ENCODE peak calls at places on chromosomes 16 and 17, in nine cellular contexts. One of them, this sample, is unnamed.

GRCh38 chr16:30581462-30581861 is 4.0 kb downstream of the ZNF785 start:
- DNase-seq in T-helper 17 cell: no peak
- DNase-seq in HS-27A: no peak
- DNase-seq in neural crest cell: no peak
- DNase-seq in stimulated activated CD4-positive, alpha-beta T cell treated with anti-CD3 and anti-CD28 coated beads, Interleukin-12 subunit alpha, Interleukin-12 subunit beta, amount 100 ng/mL, for 24 hours: no peak
- DNase-seq in M059J: no peak
- DNase-seq in OCI-M1: no peak
- DNase-seq in ureter: no peak
- DNase-seq in naive thymus-derived CD8-positive, alpha-beta T cell: no peak
- DNase-seq in this sample: no peak

GRCh38 chr16:23676924-23677480 is 1.7 kb upstream of the PLK1 start:
- DNase-seq in T-helper 17 cell: no peak
- DNase-seq in HS-27A: no peak
- DNase-seq in neural crest cell: no peak
- DNase-seq in stimulated activated CD4-positive, alpha-beta T cell treated with anti-CD3 and anti-CD28 coated beads, Interleukin-12 subunit alpha, Interleukin-12 subunit beta, amount 100 ng/mL, for 24 hours: no peak
- DNase-seq in M059J: no peak
- DNase-seq in OCI-M1: no peak
- DNase-seq in ureter: no peak
- DNase-seq in naive thymus-derived CD8-positive, alpha-beta T cell: no peak
- DNase-seq in this sample: no peak

GRCh38 chr17:82444941-82445521 is 5.5 kb downstream of the CYBC1 start:
- DNase-seq in T-helper 17 cell: no peak
- DNase-seq in HS-27A: no peak
- DNase-seq in neural crest cell: no peak
- DNase-seq in stimulated activated CD4-positive, alpha-beta T cell treated with anti-CD3 and anti-CD28 coated beads, Interleukin-12 subunit alpha, Interleukin-12 subunit beta, amount 100 ng/mL, for 24 hours: no peak
- DNase-seq in M059J: peak; percentile 23
- DNase-seq in OCI-M1: no peak
- DNase-seq in ureter: no peak
- DNase-seq in naive thymus-derived CD8-positive, alpha-beta T cell: no peak
- DNase-seq in this sample: no peak

GRCh38 chr17:78650093-78650715 is 73.0 kb upstream of the DNAH17 start:
- DNase-seq in T-helper 17 cell: no peak
- DNase-seq in HS-27A: no peak
- DNase-seq in neural crest cell: no peak
- DNase-seq in stimulated activated CD4-positive, alpha-beta T cell treated with anti-CD3 and anti-CD28 coated beads, Interleukin-12 subunit alpha, Interleukin-12 subunit beta, amount 100 ng/mL, for 24 hours: no peak
- DNase-seq in M059J: no peak
- DNase-seq in OCI-M1: no peak
- DNase-seq in ureter: no peak
- DNase-seq in naive thymus-derived CD8-positive, alpha-beta T cell: no peak
- DNase-seq in this sample: no peak

GRCh38 chr17:17171186-17171585 is 34.9 kb downstream of the PLD6 start:
- DNase-seq in T-helper 17 cell: no peak
- DNase-seq in HS-27A: no peak
- DNase-seq in neural crest cell: no peak
- DNase-seq in stimulated activated CD4-positive, alpha-beta T cell treated with anti-CD3 and anti-CD28 coated beads, Interleukin-12 subunit alpha, Interleukin-12 subunit beta, amount 100 ng/mL, for 24 hours: no peak
- DNase-seq in M059J: no peak
- DNase-seq in OCI-M1: no peak
- DNase-seq in ureter: no peak
- DNase-seq in naive thymus-derived CD8-positive, alpha-beta T cell: no peak
- DNase-seq in this sample: no peak

GRCh38 chr16:77850637-77851330 is 62.4 kb downstream of the VAT1L start:
- DNase-seq in T-helper 17 cell: no peak
- DNase-seq in HS-27A: no peak
- DNase-seq in neural crest cell: no peak
- DNase-seq in stimulated activated CD4-positive, alpha-beta T cell treated with anti-CD3 and anti-CD28 coated beads, Interleukin-12 subunit alpha, Interleukin-12 subunit beta, amount 100 ng/mL, for 24 hours: no peak
- DNase-seq in M059J: peak; percentile 56
- DNase-seq in OCI-M1: no peak
- DNase-seq in ureter: no peak
- DNase-seq in naive thymus-derived CD8-positive, alpha-beta T cell: no peak
- DNase-seq in this sample: no peak

GRCh38 chr16:50284131-50284911 is 18.0 kb downstream of the ADCY7 start:
- DNase-seq in T-helper 17 cell: no peak
- DNase-seq in HS-27A: no peak
- DNase-seq in neural crest cell: no peak
- DNase-seq in stimulated activated CD4-positive, alpha-beta T cell treated with anti-CD3 and anti-CD28 coated beads, Interleukin-12 subunit alpha, Interleukin-12 subunit beta, amount 100 ng/mL, for 24 hours: no peak
- DNase-seq in M059J: no peak
- DNase-seq in OCI-M1: no peak
- DNase-seq in ureter: no peak
- DNase-seq in naive thymus-derived CD8-positive, alpha-beta T cell: no peak
- DNase-seq in this sample: no peak

GRCh38 chr17:43515641-43516040 is 30.5 kb downstream of the ETV4 start:
- DNase-seq in T-helper 17 cell: no peak
- DNase-seq in HS-27A: no peak
- DNase-seq in neural crest cell: no peak
- DNase-seq in stimulated activated CD4-positive, alpha-beta T cell treated with anti-CD3 and anti-CD28 coated beads, Interleukin-12 subunit alpha, Interleukin-12 subunit beta, amount 100 ng/mL, for 24 hours: no peak
- DNase-seq in M059J: peak; percentile 12
- DNase-seq in OCI-M1: no peak
- DNase-seq in ureter: no peak
- DNase-seq in naive thymus-derived CD8-positive, alpha-beta T cell: no peak
- DNase-seq in this sample: no peak

GRCh38 chr16:89096768-89097527 is 3.3 kb downstream of the ACSF3 start:
- DNase-seq in T-helper 17 cell: no peak
- DNase-seq in HS-27A: no peak
- DNase-seq in neural crest cell: no peak
- DNase-seq in stimulated activated CD4-positive, alpha-beta T cell treated with anti-CD3 and anti-CD28 coated beads, Interleukin-12 subunit alpha, Interleukin-12 subunit beta, amount 100 ng/mL, for 24 hours: peak; percentile 44
- DNase-seq in M059J: no peak
- DNase-seq in OCI-M1: no peak
- DNase-seq in ureter: no peak
- DNase-seq in naive thymus-derived CD8-positive, alpha-beta T cell: peak; percentile 83
- DNase-seq in this sample: no peak

GRCh38 chr17:76137351-76138233 is 3.5 kb downstream of the FOXJ1 start:
- DNase-seq in T-helper 17 cell: no peak
- DNase-seq in HS-27A: no peak
- DNase-seq in neural crest cell: peak; percentile 43
- DNase-seq in stimulated activated CD4-positive, alpha-beta T cell treated with anti-CD3 and anti-CD28 coated beads, Interleukin-12 subunit alpha, Interleukin-12 subunit beta, amount 100 ng/mL, for 24 hours: no peak
- DNase-seq in M059J: no peak
- DNase-seq in OCI-M1: no peak
- DNase-seq in ureter: no peak
- DNase-seq in naive thymus-derived CD8-positive, alpha-beta T cell: no peak
- DNase-seq in this sample: no peak

GRCh38 chr17:50599606-50600005 is 35.1 kb upstream of the ABCC3 start:
- DNase-seq in T-helper 17 cell: no peak
- DNase-seq in HS-27A: no peak
- DNase-seq in neural crest cell: no peak
- DNase-seq in stimulated activated CD4-positive, alpha-beta T cell treated with anti-CD3 and anti-CD28 coated beads, Interleukin-12 subunit alpha, Interleukin-12 subunit beta, amount 100 ng/mL, for 24 hours: no peak
- DNase-seq in M059J: no peak
- DNase-seq in OCI-M1: no peak
- DNase-seq in ureter: no peak
- DNase-seq in naive thymus-derived CD8-positive, alpha-beta T cell: no peak
- DNase-seq in this sample: no peak

GRCh38 chr17:43468746-43469544 is 14.8 kb upstream of the DHX8 start:
- DNase-seq in T-helper 17 cell: no peak
- DNase-seq in HS-27A: peak; percentile 65
- DNase-seq in neural crest cell: no peak
- DNase-seq in stimulated activated CD4-positive, alpha-beta T cell treated with anti-CD3 and anti-CD28 coated beads, Interleukin-12 subunit alpha, Interleukin-12 subunit beta, amount 100 ng/mL, for 24 hours: no peak
- DNase-seq in M059J: peak; percentile 99
- DNase-seq in OCI-M1: peak; percentile 22
- DNase-seq in ureter: no peak
- DNase-seq in naive thymus-derived CD8-positive, alpha-beta T cell: no peak
- DNase-seq in this sample: no peak

GRCh38 chr16:13067648-13068047 is 166.2 kb downstream of the SHISA9 start:
- DNase-seq in T-helper 17 cell: no peak
- DNase-seq in HS-27A: no peak
- DNase-seq in neural crest cell: no peak
- DNase-seq in stimulated activated CD4-positive, alpha-beta T cell treated with anti-CD3 and anti-CD28 coated beads, Interleukin-12 subunit alpha, Interleukin-12 subunit beta, amount 100 ng/mL, for 24 hours: no peak
- DNase-seq in M059J: no peak
- DNase-seq in OCI-M1: no peak
- DNase-seq in ureter: no peak
- DNase-seq in naive thymus-derived CD8-positive, alpha-beta T cell: no peak
- DNase-seq in this sample: peak; percentile 9

GRCh38 chr17:40056379-40057005 is 2.3 kb upstream of the MED24 start:
- DNase-seq in T-helper 17 cell: no peak
- DNase-seq in HS-27A: no peak
- DNase-seq in neural crest cell: no peak
- DNase-seq in stimulated activated CD4-positive, alpha-beta T cell treated with anti-CD3 and anti-CD28 coated beads, Interleukin-12 subunit alpha, Interleukin-12 subunit beta, amount 100 ng/mL, for 24 hours: no peak
- DNase-seq in M059J: no peak
- DNase-seq in OCI-M1: no peak
- DNase-seq in ureter: no peak
- DNase-seq in naive thymus-derived CD8-positive, alpha-beta T cell: no peak
- DNase-seq in this sample: no peak

GRCh38 chr17:66508896-66509843 is 206.8 kb downstream of the PRKCA start:
- DNase-seq in T-helper 17 cell: no peak
- DNase-seq in HS-27A: no peak
- DNase-seq in neural crest cell: no peak
- DNase-seq in stimulated activated CD4-positive, alpha-beta T cell treated with anti-CD3 and anti-CD28 coated beads, Interleukin-12 subunit alpha, Interleukin-12 subunit beta, amount 100 ng/mL, for 24 hours: peak; percentile 29
- DNase-seq in M059J: peak; percentile 96
- DNase-seq in OCI-M1: no peak
- DNase-seq in ureter: no peak
- DNase-seq in naive thymus-derived CD8-positive, alpha-beta T cell: no peak
- DNase-seq in this sample: no peak

GRCh38 chr16:9761870-9762269 is 420.4 kb downstream of the GRIN2A start:
- DNase-seq in T-helper 17 cell: no peak
- DNase-seq in HS-27A: no peak
- DNase-seq in neural crest cell: no peak
- DNase-seq in stimulated activated CD4-positive, alpha-beta T cell treated with anti-CD3 and anti-CD28 coated beads, Interleukin-12 subunit alpha, Interleukin-12 subunit beta, amount 100 ng/mL, for 24 hours: no peak
- DNase-seq in M059J: peak; percentile 12
- DNase-seq in OCI-M1: no peak
- DNase-seq in ureter: no peak
- DNase-seq in naive thymus-derived CD8-positive, alpha-beta T cell: no peak
- DNase-seq in this sample: no peak

GRCh38 chr17:40604327-40605080 is 39.2 kb upstream of the CCR7 start:
- DNase-seq in T-helper 17 cell: no peak
- DNase-seq in HS-27A: no peak
- DNase-seq in neural crest cell: no peak
- DNase-seq in stimulated activated CD4-positive, alpha-beta T cell treated with anti-CD3 and anti-CD28 coated beads, Interleukin-12 subunit alpha, Interleukin-12 subunit beta, amount 100 ng/mL, for 24 hours: no peak
- DNase-seq in M059J: no peak
- DNase-seq in OCI-M1: no peak
- DNase-seq in ureter: no peak
- DNase-seq in naive thymus-derived CD8-positive, alpha-beta T cell: peak; percentile 63
- DNase-seq in this sample: no peak

GRCh38 chr16:23485841-23486240 is 24.5 kb downstream of the GGA2 start:
- DNase-seq in T-helper 17 cell: no peak
- DNase-seq in HS-27A: no peak
- DNase-seq in neural crest cell: no peak
- DNase-seq in stimulated activated CD4-positive, alpha-beta T cell treated with anti-CD3 and anti-CD28 coated beads, Interleukin-12 subunit alpha, Interleukin-12 subunit beta, amount 100 ng/mL, for 24 hours: no peak
- DNase-seq in M059J: no peak
- DNase-seq in OCI-M1: no peak
- DNase-seq in ureter: no peak
- DNase-seq in naive thymus-derived CD8-positive, alpha-beta T cell: no peak
- DNase-seq in this sample: no peak